ENCODE peak calls at places on chromosome 12, in six cellular contexts. V, D, N, W, J and A are unnamed samples.

GRCh38 chr12:102702447-102703114 is 214.5 kb downstream of the PAH start:
- DNase-seq in V (peak; percentile 57), D (peak; percentile 67), N (peak; percentile 50), W (peak; percentile 37), J (peak; percentile 25), A (peak; percentile 69)

GRCh38 chr12:66011731-66012130 is 118.8 kb downstream of the LLPH start:
- DNase-seq in V (no peak), D (peak; percentile 50), N (no peak), W (no peak), J (no peak), A (no peak)

GRCh38 chr12:46304080-46304479 is 35.2 kb upstream of the SLC38A1 start:
- DNase-seq in V (no peak), D (peak; percentile 3), N (no peak), W (no peak), J (no peak), A (no peak)

GRCh38 chr12:48002773-48003218 is 1.5 kb downstream of the COL2A1 start:
- DNase-seq in V (peak; percentile 75), D (peak; percentile 71), N (no peak), W (peak; percentile 81), J (peak; percentile 25), A (no peak)

GRCh38 chr12:33718631-33719030 is 279.0 kb upstream of the SYT10 start:
- DNase-seq in V (no peak), D (no peak), N (no peak), W (no peak), J (no peak), A (peak; percentile 27)

GRCh38 chr12:93972411-93973208 is 175.8 kb upstream of the PLXNC1 start:
- DNase-seq in V (no peak), D (peak; percentile 89), N (no peak), W (peak; percentile 44), J (no peak), A (no peak)

GRCh38 chr12:130335517-130336392 is 1.9 kb upstream of the PIWIL1 start:
- DNase-seq in V (peak; percentile 83), D (peak; percentile 64), N (peak; percentile 49), W (peak; percentile 79), J (peak; percentile 48), A (peak; percentile 23)

GRCh38 chr12:79635676-79636075 is 55.1 kb downstream of the PAWR start:
- DNase-seq in V (no peak), D (peak; percentile 71), N (no peak), W (no peak), J (no peak), A (no peak)

GRCh38 chr12:75721231-75721641 is 209.8 kb upstream of the KRR1 start:
- DNase-seq in V (no peak), D (peak; percentile 24), N (no peak), W (no peak), J (no peak), A (no peak)

GRCh38 chr12:6769003-6769389 is 2.8 kb downstream of the PTMS start:
- DNase-seq in V (peak; percentile 72), D (peak; percentile 36), N (no peak), W (peak; percentile 96), J (no peak), A (no peak)

GRCh38 chr12:76032043-76032981 is 736 bp upstream of the PHLDA1 start:
- DNase-seq in V (peak; percentile 72), D (peak; percentile 90), N (peak; percentile 31), W (peak; percentile 67), J (peak; percentile 53), A (peak; percentile 79)

GRCh38 chr12:68290126-68290525 is 36.7 kb upstream of the IL22 start:
- DNase-seq in V (no peak), D (no peak), N (no peak), W (no peak), J (no peak), A (peak; percentile 75)

DNA sequence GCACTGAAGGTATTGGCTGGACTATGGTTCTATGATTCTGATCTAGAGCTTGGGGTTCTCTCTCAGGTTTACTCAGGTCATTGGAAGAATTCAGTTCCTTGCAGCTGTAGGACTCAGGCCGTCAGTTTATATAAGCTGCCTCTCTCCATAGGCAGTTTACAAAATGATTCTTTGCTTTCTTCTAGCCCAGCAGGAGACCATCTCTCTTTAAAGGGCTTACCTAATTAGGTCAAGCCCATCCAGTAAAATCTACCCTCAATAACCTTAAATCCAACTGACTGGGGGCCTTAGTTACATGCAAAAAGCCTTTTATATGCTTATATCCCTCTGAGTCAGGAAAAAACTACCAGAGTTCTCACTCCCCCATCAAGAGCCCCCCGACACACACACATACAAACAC is 80.5 kb upstream of the GARIN6 start:
- DNase-seq in V (no peak), D (no peak), N (no peak), W (peak; percentile 16), J (no peak), A (no peak)
- TF ChIP-seq EZH2phosphoT487 in V (no peak), D (no peak), N (no peak), W (peak; percentile 64), J (no peak), A (no peak)

GRCh38 chr12:52147983-52148540 is 43.8 kb downstream of the KRT80 start:
- DNase-seq in V (no peak), D (no peak), N (no peak), W (no peak), J (no peak), A (no peak)
- H3K4me1 ChIP-seq in V (peaks cover 52% of the 10 kb centered on the region), D (peaks cover 47% of the 10 kb centered on the region), N (no peaks in the 10 kb centered on the region), W (peaks cover 16% of the 10 kb centered on the region), J (peaks cover 83% of the 10 kb centered on the region), A (no peaks in the 10 kb centered on the region)

GRCh38 chr12:53208877-53209463 is 1.9 kb upstream of the ITGB7 start:
- DNase-seq in V (no peak), D (no peak), N (peak; percentile 51), W (no peak), J (no peak), A (peak; percentile 64)

GRCh38 chr12:53205747-53206146 is 1.3 kb downstream of the ITGB7 start:
- DNase-seq in V (no peak), D (peak; percentile 96), N (peak; percentile 74), W (no peak), J (peak; percentile 74), A (peak; percentile 97)

GRCh38 chr12:53208435-53208834 is 1.4 kb upstream of the ITGB7 start:
- DNase-seq in V (no peak), D (no peak), N (no peak), W (no peak), J (no peak), A (no peak)

GRCh38 chr12:53204351-53204750 is 2.7 kb downstream of the ITGB7 start:
- DNase-seq in V (no peak), D (no peak), N (no peak), W (no peak), J (no peak), A (peak; percentile 42)

GRCh38 chr12:53207042-53207441 is at the start of gene ITGB7:
- DNase-seq in V (no peak), D (no peak), N (peak; percentile 87), W (no peak), J (no peak), A (peak; percentile 92)
- TF ChIP-seq EZH2phosphoT487 in V (no peak), D (no peak), N (no peak), W (no peak), J (no peak), A (no peak)

GRCh38 chr12:630656-631632 is 32.3 kb downstream of the NINJ2 start:
- DNase-seq in V (no peak), D (no peak), N (no peak), W (peak; percentile 22), J (no peak), A (peak; percentile 93)
- H3K4me1 ChIP-seq in V (peaks cover 16% of the 10 kb centered on the region), D (peaks cover 28% of the 10 kb centered on the region), N (peaks cover 8% of the 10 kb centered on the region), W (peaks cover 18% of the 10 kb centered on the region), J (peaks cover 15% of the 10 kb centered on the region), A (peaks cover 4% of the 10 kb centered on the region)